ENCODE peak calls at places on chromosome 15, in six cellular contexts. V is astrocyte, B is Panc1, X is endothelial cell of umbilical vein, F is upper lobe of right lung, M is IMR-90. W is an unnamed sample. For H3K4me1, the result is how much of the 10 kb centered on the place peaks cover.

GRCh38 chr15:46312133-46312740 is 677.4 kb downstream of the SQOR start:
- DNase-seq in V (peak), B (peak), X (peak), F (peak), M (peak), W (peak)

GRCh38 chr15:35087759-35088158 is 2.7 kb upstream of the NANOGP8 start:
- DNase-seq in V (no peak), B (no peak), X (no peak), F (no peak), M (no peak), W (no peak)

GRCh38 chr15:58248504-58248842 is 110.3 kb downstream of the AQP9 start:
- DNase-seq in V (no peak), B (no peak), X (no peak), F (no peak), M (no peak), W (no peak)

GRCh38 chr15:45185903-45186770 is 1.6 kb downstream of the SHF start:
- DNase-seq in V (peak), B (no peak), X (no peak), F (no peak), M (peak), W (no peak)

GRCh38 chr15:36961956-36962355 is 138.4 kb downstream of the MEIS2 start:
- DNase-seq in V (peak), B (no peak), X (no peak), F (no peak), M (no peak), W (no peak)

GRCh38 chr15:59879506-59879905 is 124.6 kb upstream of the FOXB1 start:
- DNase-seq in V (peak), B (no peak), X (peak), F (no peak), M (peak), W (no peak)

GRCh38 chr15:75215107-75216004 is 13.7 kb downstream of the C15orf39 start:
- DNase-seq in V (no peak), B (no peak), X (no peak), F (no peak), M (no peak), W (no peak)

GRCh38 chr15:100115711-100116090 is 226.1 kb downstream of the ADAMTS17 start:
- DNase-seq in V (peak), B (no peak), X (no peak), F (peak), M (peak), W (no peak)

GRCh38 chr15:64501396-64501716 is 41.0 kb downstream of the ZNF609 start:
- DNase-seq in V (no peak), B (no peak), X (no peak), F (no peak), M (no peak), W (no peak)
- H3K4me3 ChIP-seq in V (no peak), B (no peak), X (no peak), F (no peak), M (no peak), W (no peak)

GRCh38 chr15:76259392-76259791 is 51.9 kb downstream of the ETFA start:
- DNase-seq in V (no peak), B (no peak), X (no peak), F (no peak), M (no peak), W (no peak)
- TF ChIP-seq CTCF in V (no peak), B (no peak), X (no peak), F (no peak), M (no peak), W (no peak)

GRCh38 chr15:31225356-31225955 is 101.2 kb upstream of the KLF13 start:
- DNase-seq in V (no peak), B (no peak), X (no peak), F (no peak), M (no peak), W (no peak)

GRCh38 chr15:31227954-31228542 is 98.6 kb upstream of the KLF13 start:
- DNase-seq in V (no peak), B (no peak), X (no peak), F (no peak), M (no peak), W (no peak)

GRCh38 chr15:31226011-31226410 is 100.6 kb upstream of the KLF13 start:
- DNase-seq in V (no peak), B (no peak), X (no peak), F (no peak), M (no peak), W (no peak)

GRCh38 chr15:31228980-31229826 is 97.4 kb upstream of the KLF13 start:
- DNase-seq in V (no peak), B (no peak), X (no peak), F (peak), M (no peak), W (peak)

DNA sequence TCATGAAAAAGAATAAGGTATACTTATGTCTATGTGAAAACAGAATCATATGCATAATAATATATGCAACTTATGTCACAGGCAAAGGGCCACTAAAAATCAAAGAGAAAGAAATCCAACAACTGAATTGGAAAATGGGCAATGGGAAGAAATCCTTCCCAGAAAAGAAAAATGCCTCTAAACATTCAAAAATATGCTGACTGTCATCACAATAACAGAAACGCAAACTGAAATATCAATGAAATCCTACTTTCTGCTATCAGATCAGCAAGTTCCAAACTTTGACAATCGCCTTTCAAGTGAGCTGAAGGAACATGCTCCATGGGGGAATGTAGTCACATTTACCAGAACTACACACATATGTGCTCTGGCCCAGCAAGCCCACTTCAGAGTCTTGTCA is 99.4 kb upstream of the KLF13 start:
- DNase-seq in V (no peak), B (no peak), X (no peak), F (no peak), M (no peak), W (no peak)
- H3K4me1 ChIP-seq in V (under half), B (under half), X (under half), F (under half), M (under half), W (under half)

GRCh38 chr15:63509933-63510547 is 5.6 kb downstream of the USP3 start:
- DNase-seq in V (peak), B (peak), X (peak), F (no peak), M (peak), W (no peak)
- H3K4me3 ChIP-seq in V (peak), B (peak), X (no peak), F (no peak), M (no peak), W (no peak)

GRCh38 chr15:43370975-43371974 is at the start of the genes TUBGCP4 and ZSCAN29:
- DNase-seq in V (peak), B (no peak), X (peak), F (peak), M (peak), W (peak)
- TF ChIP-seq CTCF in V (no peak), B (peak), X (peak), F (peak), M (no peak), W (no peak)

GRCh38 chr15:31349233-31350141 is 22.9 kb downstream of the KLF13 start:
- DNase-seq in V (no peak), B (no peak), X (no peak), F (no peak), M (no peak), W (no peak)
- H3K4me1 ChIP-seq in V (under half), B (under half), X (under half), F (half or more), M (under half), W (half or more)

GRCh38 chr15:64701482-64701881 is 73.9 kb downstream of the RBPMS2 start:
- DNase-seq in V (no peak), B (no peak), X (no peak), F (no peak), M (no peak), W (no peak)
- H3K4me3 ChIP-seq in V (peak), B (peak), X (no peak), F (peak), M (peak), W (no peak)

GRCh38 chr15:83446904-83447708 is at the start of gene SH3GL3:
- DNase-seq in V (peak), B (no peak), X (peak), F (peak), M (peak), W (peak)
- TF ChIP-seq CTCF in V (peak), B (no peak), X (peak), F (peak), M (peak), W (no peak)

GRCh38 chr15:92889390-92890113 is 10.6 kb upstream of the CHD2 start:
- DNase-seq in V (no peak), B (no peak), X (no peak), F (no peak), M (no peak), W (no peak)
- H3K4me1 ChIP-seq in V (under half), B (under half), X (under half), F (half or more), M (under half), W (under half)